ENCODE peak calls at places on chromosome 14, in six cellular contexts. M is activated T-cell treated with anti-CD3 and anti-CD28 coated beads for 24 hours; A is anterior cingulate cortex; H is activated naive CD8-positive, alpha-beta T cell treated with anti-CD3 and anti-CD28 coated beads, Interleukin-2, amount 50 U/mL, for 24 hours; W is endothelial cell; O is MCF 10A. B is an unnamed sample.

GRCh38 chr14:68666899-68667298 is 126.0 kb downstream of the ZFP36L1 start:
- DNase-seq in O (no peak), H (no peak), M (no peak), A (no peak), W (no peak), B (no peak)

GRCh38 chr14:101480747-101481530 is 80.4 kb upstream of the DIO3 start:
- DNase-seq in A (no peak), H (no peak), M (no peak), W (no peak), O (peak; percentile 97), B (peak; percentile 26)

GRCh38 chr14:103871596-103872480 is 24.5 kb upstream of the PPP1R13B start:
- DNase-seq in A (no peak), W (peak; percentile 51), M (peak; percentile 70), O (no peak), H (peak; percentile 87), B (no peak)

GRCh38 chr14:79500489-79500888 is 710.8 kb downstream of the DIO2 start:
- DNase-seq in M (no peak), O (no peak), A (no peak), W (no peak), H (no peak), B (no peak)

GRCh38 chr14:45526715-45527549 is 273.9 kb upstream of the MIS18BP1 start:
- DNase-seq in H (no peak), A (no peak), O (peak; percentile 76), W (peak; percentile 64), M (no peak), B (no peak)

GRCh38 chr14:50001146-50001998 is 108.5 kb downstream of the ARF6 start:
- DNase-seq in H (peak; percentile 70), M (peak; percentile 63), A (no peak), W (no peak), O (peak; percentile 91), B (peak; percentile 77)

GRCh38 chr14:94113073-94113472 is 2.5 kb downstream of the IFI27 start:
- DNase-seq in M (no peak), A (no peak), H (no peak), O (no peak), W (no peak), B (no peak)

GRCh38 chr14:72402429-72402772 is 470.2 kb downstream of the RGS6 start:
- DNase-seq in W (no peak), O (no peak), M (no peak), H (no peak), A (no peak), B (no peak)

GRCh38 chr14:51654549-51654879 is 2.8 kb downstream of the FRMD6 start:
- DNase-seq in O (no peak), W (no peak), M (no peak), A (no peak), H (no peak), B (no peak)

GRCh38 chr14:24190416-24190815 is 1.8 kb upstream of the IPO4 start:
- DNase-seq in O (no peak), A (no peak), W (no peak), M (no peak), H (no peak), B (no peak)

B was measured in CD14-positive monocyte.